ENCODE peak calls at places on chromosomes 7 and 10, in five cellular contexts. P, U, V, S and Y are unnamed samples.

GRCh38 chr10:113087082-113088029 is 137.3 kb downstream of the TCF7L2 start:
- DNase-seq in P (peak; percentile 99), U (peak; percentile 80), V (peak; percentile 79), S (peak; percentile 72), Y (peak; percentile 45)

GRCh38 chr7:4895766-4896165 is 12.2 kb upstream of the RADIL start:
- DNase-seq in P (no peak), U (no peak), V (no peak), S (no peak), Y (no peak)

GRCh38 chr10:49743464-49744075 is 18.6 kb downstream of the OGDHL start:
- DNase-seq in P (no peak), U (no peak), V (no peak), S (no peak), Y (no peak)

GRCh38 chr10:8539056-8539455 is 484.6 kb downstream of the GATA3 start:
- DNase-seq in P (no peak), U (no peak), V (no peak), S (no peak), Y (no peak)

GRCh38 chr10:42926831-42927230 is 144.2 kb downstream of the BMS1 start:
- DNase-seq in P (no peak), U (no peak), V (peak; percentile 43), S (no peak), Y (peak; percentile 71)

GRCh38 chr10:120221873-120222485 is 235.0 kb upstream of the PLPP4 start:
- DNase-seq in P (peak; percentile 64), U (no peak), V (peak; percentile 64), S (peak; percentile 75), Y (peak; percentile 52)

GRCh38 chr10:8044908-8045727 is 9.4 kb upstream of the GATA3 start:
- DNase-seq in P (peak; percentile 59), U (no peak), V (peak; percentile 22), S (no peak), Y (peak; percentile 69)

GRCh38 chr10:128071417-128071782 is 54.8 kb downstream of the MKI67 start:
- DNase-seq in P (no peak), U (no peak), V (no peak), S (no peak), Y (no peak)

GRCh38 chr7:108016841-108017775 is 14.1 kb upstream of the LAMB1 start:
- DNase-seq in P (peak; percentile 87), U (no peak), V (no peak), S (no peak), Y (peak; percentile 37)

GRCh38 chr7:123916240-123916724 is 8.8 kb upstream of the SPAM1 start:
- DNase-seq in P (peak; percentile 28), U (no peak), V (no peak), S (peak; percentile 40), Y (peak; percentile 54)

GRCh38 chr7:37405603-37406122 is 43.0 kb downstream of the ELMO1 start:
- DNase-seq in P (peak; percentile 85), U (peak; percentile 57), V (no peak), S (peak; percentile 25), Y (no peak)

GRCh38 chr10:131881104-131881880 is 19.5 kb upstream of the PPP2R2D start:
- DNase-seq in P (no peak), U (no peak), V (no peak), S (no peak), Y (no peak)

GRCh38 chr7:152924826-152925411 is 165.4 kb downstream of the ACTR3B start:
- DNase-seq in P (no peak), U (no peak), V (no peak), S (no peak), Y (no peak)

GRCh38 chr10:101063162-101063525 is 1.4 kb downstream of the KAZALD1 start:
- DNase-seq in P (no peak), U (no peak), V (peak; percentile 44), S (no peak), Y (peak; percentile 42)

GRCh38 chr7:158646766-158647474 is 57.7 kb downstream of the NCAPG2 start:
- DNase-seq in P (no peak), U (no peak), V (no peak), S (peak; percentile 47), Y (peak; percentile 50)
- H3K36me3 ChIP-seq in P (peaks cover 10% of the 10 kb centered on the region), U (peaks cover 5% of the 10 kb centered on the region), V (peaks cover 91% of the 10 kb centered on the region), S (no peaks in the 10 kb centered on the region), Y (peaks cover 73% of the 10 kb centered on the region)

DNA sequence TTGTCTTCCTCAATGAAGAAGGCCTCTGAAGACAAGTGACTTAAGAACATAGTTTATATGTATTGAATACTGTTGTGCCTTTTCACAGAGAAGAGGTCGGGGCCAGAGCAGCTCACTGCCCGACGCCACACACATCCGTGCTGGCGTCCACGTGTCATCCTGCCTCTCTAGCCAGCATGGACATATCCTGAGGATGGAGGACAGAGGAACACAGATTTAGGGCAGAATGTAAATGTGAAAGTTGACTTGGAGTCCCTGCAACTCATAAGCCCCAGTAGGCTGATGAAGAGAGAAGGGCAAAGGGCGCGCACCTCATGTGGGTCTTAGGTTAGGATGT is 1.3 kb downstream of the GPR146 start:
- DNase-seq in P (no peak), U (no peak), V (no peak), S (no peak), Y (no peak)
- H3K4me1 ChIP-seq in P (peaks cover 32% of the 10 kb centered on the region), U (peaks cover 26% of the 10 kb centered on the region), V (peaks cover 6% of the 10 kb centered on the region), S (peaks cover 30% of the 10 kb centered on the region), Y (peaks cover 8% of the 10 kb centered on the region)

DNA sequence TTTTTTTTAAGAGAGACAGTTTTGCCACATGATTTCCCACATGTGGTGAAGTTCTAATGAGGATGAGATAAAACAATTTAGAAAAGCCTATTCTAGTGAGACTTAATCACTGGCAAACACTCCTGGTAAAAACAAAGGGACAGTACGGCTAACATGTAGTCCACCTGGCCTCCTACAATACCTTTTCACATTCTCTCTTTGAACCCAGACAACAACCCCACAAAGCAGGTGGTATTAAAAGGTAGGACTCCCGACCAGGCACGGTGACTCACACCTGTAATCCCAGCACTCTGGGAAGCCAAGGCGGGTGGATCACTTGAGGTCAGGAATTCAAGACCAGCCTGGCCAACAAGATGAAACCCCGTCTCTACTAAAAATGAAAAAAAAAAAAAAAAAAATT is 12.4 kb downstream of the PARD3 start:
- DNase-seq in P (no peak), U (no peak), V (no peak), S (no peak), Y (no peak)
- H3K4me3 ChIP-seq in P (no peak overlapping the region), U (no peak overlapping the region), V (no peak overlapping the region), S (no peak overlapping the region), Y (no peak overlapping the region)

GRCh38 chr7:44673771-44674170 is 67.3 kb downstream of the OGDH start:
- DNase-seq in P (no peak), U (no peak), V (no peak), S (no peak), Y (no peak)

GRCh38 chr7:44676776-44677175 is 70.3 kb downstream of the OGDH start:
- DNase-seq in P (no peak), U (no peak), V (no peak), S (no peak), Y (no peak)

GRCh38 chr7:44674381-44674780 is 68.0 kb downstream of the OGDH start:
- DNase-seq in P (no peak), U (no peak), V (no peak), S (no peak), Y (no peak)

GRCh38 chr7:44671069-44671468 is 64.6 kb downstream of the OGDH start:
- DNase-seq in P (no peak), U (no peak), V (no peak), S (no peak), Y (no peak)

DNA sequence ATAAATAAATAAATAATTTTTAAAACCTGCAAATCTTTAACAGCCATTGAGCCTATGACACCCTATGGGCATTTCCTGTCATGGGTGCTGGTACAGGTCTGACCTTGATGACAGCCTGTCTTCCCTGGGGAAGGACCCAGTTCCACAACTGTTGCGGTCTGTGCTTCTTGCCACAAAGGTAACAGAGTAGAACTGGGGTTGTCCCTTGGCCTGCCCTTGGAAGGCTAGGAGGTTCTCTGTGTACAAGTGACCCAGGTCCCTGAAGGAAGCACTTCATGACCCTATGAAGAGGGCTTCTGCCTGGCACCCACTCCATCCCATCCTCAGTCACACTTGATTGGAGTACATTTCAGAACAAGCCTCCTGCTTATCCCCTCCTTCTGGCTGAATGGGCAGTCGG is 66.9 kb downstream of the OGDH start:
- DNase-seq in P (no peak), U (no peak), V (no peak), S (no peak), Y (no peak)
- H3K36me3 ChIP-seq in P (peaks cover 2% of the 10 kb centered on the region), U (peaks cover 27% of the 10 kb centered on the region), V (peaks cover 18% of the 10 kb centered on the region), S (no peaks in the 10 kb centered on the region), Y (peaks cover 5% of the 10 kb centered on the region)

GRCh38 chr10:125148576-125148975 is 11.8 kb downstream of the CTBP2 start:
- DNase-seq in P (no peak), U (no peak), V (no peak), S (no peak), Y (no peak)
- H3K4me1 ChIP-seq in P (peaks cover 40% of the 10 kb centered on the region), U (peaks cover 100% of the 10 kb centered on the region), V (peaks cover 24% of the 10 kb centered on the region), S (peaks cover 62% of the 10 kb centered on the region), Y (peaks cover 45% of the 10 kb centered on the region)

DNA sequence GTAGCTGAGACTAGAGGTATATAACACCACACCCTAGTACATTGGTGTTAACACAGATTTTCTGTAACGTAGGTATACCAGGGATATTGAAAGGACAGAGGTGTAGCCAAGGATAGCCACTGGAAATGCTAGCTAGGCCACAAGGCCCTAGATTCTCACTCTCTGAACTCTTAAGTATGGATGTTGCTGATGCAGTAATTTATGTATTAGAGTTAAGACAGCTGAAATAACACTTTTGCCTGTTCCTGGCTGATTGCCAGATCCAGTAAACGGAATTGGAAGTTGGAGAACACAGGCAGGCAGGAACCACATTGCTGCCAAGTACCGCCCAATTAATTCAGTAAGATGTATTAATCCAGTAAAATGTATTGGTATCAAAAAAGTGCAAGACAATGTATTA is 1.8 kb downstream of the CALU start:
- DNase-seq in P (peak; percentile 96), U (peak; percentile 48), V (peak; percentile 24), S (no peak), Y (no peak)
- H3K4me3 ChIP-seq in P (no peak overlapping the region), U (peak overlapping the region; percentile 97), V (peak overlapping the region; percentile 72), S (no peak overlapping the region), Y (peak overlapping the region; percentile 95)

DNA sequence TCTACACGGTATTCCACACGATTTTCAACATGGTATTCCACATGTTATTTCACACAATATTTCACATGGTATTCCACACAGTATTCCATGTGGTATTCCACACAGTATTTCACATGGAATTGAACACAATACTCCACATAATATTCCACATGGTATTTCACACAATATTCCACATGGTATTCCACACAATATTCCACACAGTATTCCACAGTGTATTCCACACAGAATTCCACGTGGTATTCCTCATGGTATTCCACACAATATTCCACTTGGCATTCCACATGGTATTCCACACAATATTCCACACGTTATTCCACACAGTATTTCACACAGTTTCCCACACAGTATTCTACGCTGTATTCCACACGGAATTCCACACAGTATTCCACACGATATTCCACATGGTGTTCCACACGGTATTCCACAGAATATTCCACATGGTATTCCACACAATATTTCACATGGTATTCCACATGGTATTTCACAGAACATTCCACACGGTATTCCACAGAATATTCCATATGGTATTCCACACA is 136.2 kb upstream of the CHST15 start:
- DNase-seq in P (no peak), U (no peak), V (no peak), S (no peak), Y (no peak)
- H3K36me3 ChIP-seq in P (no peaks in the 10 kb centered on the region), U (no peaks in the 10 kb centered on the region), V (no peaks in the 10 kb centered on the region), S (no peaks in the 10 kb centered on the region), Y (no peaks in the 10 kb centered on the region)